ENCODE peak calls at places on chromosomes 5 and 9, in ten cellular contexts. One of them, this sample, is unnamed.

GRCh38 chr5:178730940-178731265 is 444 bp upstream of the ZNF354A start:
- DNase-seq in coronary artery: no peak
- DNase-seq in CD8-positive, alpha-beta T cell: no peak
- DNase-seq in tibial artery: no peak
- DNase-seq in H9: no peak
- DNase-seq in GM23338: no peak
- DNase-seq in SK-N-SH: no peak
- DNase-seq in fibroblast of lung: no peak
- DNase-seq in thyroid gland: no peak
- DNase-seq in spleen: no peak
- DNase-seq in this sample: no peak

GRCh38 chr5:89777758-89778157 is 631.8 kb downstream of the CETN3 start:
- DNase-seq in coronary artery: no peak
- DNase-seq in CD8-positive, alpha-beta T cell: no peak
- DNase-seq in H9: no peak
- DNase-seq in spleen: no peak
- DNase-seq in GM23338: no peak
- DNase-seq in fibroblast of lung: no peak
- DNase-seq in thyroid gland: no peak
- DNase-seq in tibial artery: no peak
- DNase-seq in SK-N-SH: no peak
- DNase-seq in this sample: no peak

GRCh38 chr5:136195971-136196577 is 3.1 kb upstream of the SMIM32 start:
- DNase-seq in fibroblast of lung: no peak
- DNase-seq in spleen: no peak
- DNase-seq in H9: no peak
- DNase-seq in coronary artery: no peak
- DNase-seq in CD8-positive, alpha-beta T cell: no peak
- DNase-seq in SK-N-SH: peak; percentile 4
- DNase-seq in thyroid gland: no peak
- DNase-seq in GM23338: no peak
- DNase-seq in tibial artery: no peak
- DNase-seq in this sample: no peak

GRCh38 chr5:69368458-69369368 is 607 bp downstream of the AK6 start:
- DNase-seq in spleen: no peak
- DNase-seq in tibial artery: no peak
- DNase-seq in H9: no peak
- DNase-seq in GM23338: peak; percentile 51
- DNase-seq in CD8-positive, alpha-beta T cell: peak; percentile 49
- DNase-seq in thyroid gland: no peak
- DNase-seq in SK-N-SH: peak; percentile 46
- DNase-seq in coronary artery: no peak
- DNase-seq in fibroblast of lung: peak; percentile 56
- DNase-seq in this sample: no peak

GRCh38 chr9:107172160-107172978 is 110.7 kb upstream of the RAD23B start:
- DNase-seq in SK-N-SH: peak; percentile 63
- DNase-seq in thyroid gland: peak; percentile 77
- DNase-seq in fibroblast of lung: peak; percentile 86
- DNase-seq in GM23338: peak; percentile 82
- DNase-seq in tibial artery: peak; percentile 68
- DNase-seq in coronary artery: no peak
- DNase-seq in CD8-positive, alpha-beta T cell: peak; percentile 44
- DNase-seq in H9: peak; percentile 70
- DNase-seq in spleen: peak; percentile 78
- DNase-seq in this sample: peak; percentile 8

GRCh38 chr9:96243798-96244197 is 58.2 kb downstream of the HSD17B3 start:
- DNase-seq in spleen: no peak
- DNase-seq in fibroblast of lung: no peak
- DNase-seq in GM23338: no peak
- DNase-seq in thyroid gland: peak; percentile 32
- DNase-seq in H9: no peak
- DNase-seq in SK-N-SH: no peak
- DNase-seq in tibial artery: no peak
- DNase-seq in coronary artery: no peak
- DNase-seq in CD8-positive, alpha-beta T cell: no peak
- DNase-seq in this sample: no peak

GRCh38 chr5:98065261-98065909 is 708.1 kb upstream of the RGMB start:
- DNase-seq in tibial artery: no peak
- DNase-seq in SK-N-SH: no peak
- DNase-seq in fibroblast of lung: no peak
- DNase-seq in GM23338: no peak
- DNase-seq in H9: no peak
- DNase-seq in spleen: no peak
- DNase-seq in coronary artery: no peak
- DNase-seq in CD8-positive, alpha-beta T cell: no peak
- DNase-seq in thyroid gland: no peak
- DNase-seq in this sample: no peak

GRCh38 chr5:149448831-149449714 is 70.0 kb upstream of the IL17B start:
- DNase-seq in thyroid gland: no peak
- DNase-seq in GM23338: peak; percentile 77
- DNase-seq in spleen: no peak
- DNase-seq in SK-N-SH: no peak
- DNase-seq in fibroblast of lung: peak; percentile 62
- DNase-seq in CD8-positive, alpha-beta T cell: no peak
- DNase-seq in H9: no peak
- DNase-seq in tibial artery: no peak
- DNase-seq in coronary artery: no peak
- DNase-seq in this sample: no peak

GRCh38 chr9:18473551-18474279 is at the start of gene ADAMTSL1:
- DNase-seq in SK-N-SH: peak; percentile 61
- DNase-seq in spleen: no peak
- DNase-seq in CD8-positive, alpha-beta T cell: no peak
- DNase-seq in coronary artery: no peak
- DNase-seq in H9: peak; percentile 94
- DNase-seq in thyroid gland: peak; percentile 59
- DNase-seq in fibroblast of lung: peak; percentile 68
- DNase-seq in tibial artery: no peak
- DNase-seq in GM23338: peak; percentile 88
- DNase-seq in this sample: no peak

GRCh38 chr5:83527191-83527590 is 55.6 kb downstream of the VCAN start:
- DNase-seq in fibroblast of lung: no peak
- DNase-seq in H9: no peak
- DNase-seq in thyroid gland: no peak
- DNase-seq in GM23338: no peak
- DNase-seq in coronary artery: no peak
- DNase-seq in CD8-positive, alpha-beta T cell: no peak
- DNase-seq in tibial artery: no peak
- DNase-seq in SK-N-SH: no peak
- DNase-seq in spleen: no peak
- DNase-seq in this sample: no peak

GRCh38 chr5:134242146-134242545 is 16.3 kb upstream of the PPP2CA start:
- DNase-seq in CD8-positive, alpha-beta T cell: no peak
- DNase-seq in spleen: no peak
- DNase-seq in coronary artery: no peak
- DNase-seq in fibroblast of lung: peak; percentile 97
- DNase-seq in H9: no peak
- DNase-seq in SK-N-SH: no peak
- DNase-seq in tibial artery: no peak
- DNase-seq in thyroid gland: no peak
- DNase-seq in GM23338: no peak
- DNase-seq in this sample: no peak

GRCh38 chr9:127776195-127776918 is 2.1 kb downstream of the SH2D3C start:
- DNase-seq in coronary artery: no peak
- DNase-seq in fibroblast of lung: no peak
- DNase-seq in spleen: peak; percentile 93
- DNase-seq in GM23338: peak; percentile 87
- DNase-seq in SK-N-SH: peak; percentile 69
- DNase-seq in H9: no peak
- DNase-seq in tibial artery: no peak
- DNase-seq in thyroid gland: no peak
- DNase-seq in CD8-positive, alpha-beta T cell: peak; percentile 87
- DNase-seq in this sample: no peak
- TF ChIP-seq CTCF in coronary artery: no peak
- TF ChIP-seq CTCF in fibroblast of lung: no peak
- TF ChIP-seq CTCF in spleen: peak; percentile 14
- TF ChIP-seq CTCF in GM23338: no peak
- TF ChIP-seq CTCF in SK-N-SH: no peak
- TF ChIP-seq CTCF in H9: no peak
- TF ChIP-seq CTCF in tibial artery: no peak
- TF ChIP-seq CTCF in thyroid gland: no peak
- TF ChIP-seq CTCF in CD8-positive, alpha-beta T cell: no peak
- TF ChIP-seq CTCF in this sample: no peak

GRCh38 chr5:157460921-157461792 is 1.1 kb downstream of the NIPAL4 start:
- DNase-seq in tibial artery: no peak
- DNase-seq in thyroid gland: no peak
- DNase-seq in SK-N-SH: no peak
- DNase-seq in H9: no peak
- DNase-seq in coronary artery: peak; percentile 62
- DNase-seq in fibroblast of lung: no peak
- DNase-seq in GM23338: no peak
- DNase-seq in spleen: no peak
- DNase-seq in CD8-positive, alpha-beta T cell: no peak
- DNase-seq in this sample: no peak

GRCh38 chr5:157457391-157457790 is 2.6 kb upstream of the NIPAL4 start:
- DNase-seq in GM23338: no peak
- DNase-seq in H9: peak; percentile 5
- DNase-seq in thyroid gland: no peak
- DNase-seq in tibial artery: no peak
- DNase-seq in SK-N-SH: no peak
- DNase-seq in spleen: no peak
- DNase-seq in coronary artery: peak; percentile 3
- DNase-seq in fibroblast of lung: no peak
- DNase-seq in CD8-positive, alpha-beta T cell: no peak
- DNase-seq in this sample: no peak

GRCh38 chr5:157463081-157463480 is 3.1 kb downstream of the NIPAL4 start:
- DNase-seq in SK-N-SH: no peak
- DNase-seq in CD8-positive, alpha-beta T cell: no peak
- DNase-seq in H9: no peak
- DNase-seq in fibroblast of lung: no peak
- DNase-seq in spleen: no peak
- DNase-seq in coronary artery: peak; percentile 57
- DNase-seq in thyroid gland: no peak
- DNase-seq in tibial artery: no peak
- DNase-seq in GM23338: no peak
- DNase-seq in this sample: no peak

GRCh38 chr5:157458835-157459234 is 1.2 kb upstream of the NIPAL4 start:
- DNase-seq in spleen: no peak
- DNase-seq in thyroid gland: no peak
- DNase-seq in coronary artery: peak; percentile 49
- DNase-seq in SK-N-SH: no peak
- DNase-seq in CD8-positive, alpha-beta T cell: no peak
- DNase-seq in tibial artery: no peak
- DNase-seq in fibroblast of lung: no peak
- DNase-seq in H9: no peak
- DNase-seq in GM23338: peak; percentile 27
- DNase-seq in this sample: no peak

GRCh38 chr5:157459715-157460599 is at the start of gene NIPAL4:
- DNase-seq in SK-N-SH: peak; percentile 77
- DNase-seq in H9: peak; percentile 50
- DNase-seq in GM23338: peak; percentile 68
- DNase-seq in tibial artery: no peak
- DNase-seq in fibroblast of lung: no peak
- DNase-seq in CD8-positive, alpha-beta T cell: no peak
- DNase-seq in thyroid gland: peak; percentile 25
- DNase-seq in spleen: peak; percentile 86
- DNase-seq in coronary artery: peak; percentile 73
- DNase-seq in this sample: no peak
- H3K27ac ChIP-seq in SK-N-SH: no peak within 1 kb of the TSS
- H3K27ac ChIP-seq in H9: no peak within 1 kb of the TSS
- H3K27ac ChIP-seq in GM23338: no peak within 1 kb of the TSS
- H3K27ac ChIP-seq in tibial artery: peak within 1 kb of the TSS; percentile 34
- H3K27ac ChIP-seq in fibroblast of lung: no peak within 1 kb of the TSS
- H3K27ac ChIP-seq in CD8-positive, alpha-beta T cell: no peak within 1 kb of the TSS
- H3K27ac ChIP-seq in thyroid gland: no peak within 1 kb of the TSS
- H3K27ac ChIP-seq in spleen: no peak within 1 kb of the TSS
- H3K27ac ChIP-seq in coronary artery: no peak within 1 kb of the TSS
- H3K27ac ChIP-seq in this sample: no peak within 1 kb of the TSS

DNA sequence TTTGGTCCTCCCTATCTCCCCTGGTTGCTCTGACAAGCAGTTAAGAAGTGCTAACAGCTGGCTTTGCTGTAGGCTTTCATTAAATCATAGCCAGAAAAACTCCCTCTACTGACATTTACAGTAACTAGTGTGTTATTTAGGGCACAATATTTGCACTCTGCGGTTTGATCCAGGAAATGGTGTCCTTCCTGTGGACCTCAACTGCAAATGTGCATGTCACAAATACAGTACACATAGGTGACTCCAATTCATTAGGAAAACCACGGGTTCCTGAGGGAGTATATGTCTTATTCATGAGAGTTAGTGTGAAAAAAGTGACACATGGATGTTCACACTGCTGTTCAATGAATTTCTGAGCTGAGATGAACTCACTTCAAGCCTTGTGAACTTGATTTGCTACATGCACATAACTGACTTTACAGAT is 281.6 kb downstream of the EFNA5 start:
- DNase-seq in H9: no peak
- DNase-seq in thyroid gland: no peak
- DNase-seq in spleen: no peak
- DNase-seq in SK-N-SH: no peak
- DNase-seq in coronary artery: no peak
- DNase-seq in fibroblast of lung: peak; percentile 57
- DNase-seq in GM23338: no peak
- DNase-seq in tibial artery: no peak
- DNase-seq in CD8-positive, alpha-beta T cell: no peak
- DNase-seq in this sample: no peak
- TF ChIP-seq CTCF in H9: no peak
- TF ChIP-seq CTCF in thyroid gland: no peak
- TF ChIP-seq CTCF in spleen: no peak
- TF ChIP-seq CTCF in SK-N-SH: peak; percentile 28
- TF ChIP-seq CTCF in coronary artery: no peak
- TF ChIP-seq CTCF in fibroblast of lung: peak; percentile 12
- TF ChIP-seq CTCF in GM23338: no peak
- TF ChIP-seq CTCF in tibial artery: no peak
- TF ChIP-seq CTCF in CD8-positive, alpha-beta T cell: no peak
- TF ChIP-seq CTCF in this sample: no peak

GRCh38 chr5:16628376-16628775 is 11.6 kb upstream of the RETREG1 start:
- DNase-seq in coronary artery: no peak
- DNase-seq in SK-N-SH: peak; percentile 32
- DNase-seq in fibroblast of lung: no peak
- DNase-seq in spleen: no peak
- DNase-seq in thyroid gland: no peak
- DNase-seq in tibial artery: no peak
- DNase-seq in CD8-positive, alpha-beta T cell: no peak
- DNase-seq in GM23338: no peak
- DNase-seq in H9: no peak
- DNase-seq in this sample: no peak

GRCh38 chr5:16625116-16625515 is 8.3 kb upstream of the RETREG1 start:
- DNase-seq in spleen: no peak
- DNase-seq in thyroid gland: no peak
- DNase-seq in CD8-positive, alpha-beta T cell: no peak
- DNase-seq in tibial artery: no peak
- DNase-seq in SK-N-SH: no peak
- DNase-seq in coronary artery: no peak
- DNase-seq in GM23338: no peak
- DNase-seq in H9: no peak
- DNase-seq in fibroblast of lung: no peak
- DNase-seq in this sample: no peak

GRCh38 chr5:16626696-16627264 is 10.0 kb upstream of the RETREG1 start:
- DNase-seq in H9: no peak
- DNase-seq in thyroid gland: no peak
- DNase-seq in GM23338: no peak
- DNase-seq in tibial artery: no peak
- DNase-seq in fibroblast of lung: no peak
- DNase-seq in spleen: no peak
- DNase-seq in coronary artery: no peak
- DNase-seq in CD8-positive, alpha-beta T cell: no peak
- DNase-seq in SK-N-SH: no peak
- DNase-seq in this sample: no peak
- H3K27ac ChIP-seq in H9: no peak overlapping the region
- H3K27ac ChIP-seq in thyroid gland: no peak overlapping the region
- H3K27ac ChIP-seq in GM23338: no peak overlapping the region
- H3K27ac ChIP-seq in tibial artery: no peak overlapping the region
- H3K27ac ChIP-seq in fibroblast of lung: no peak overlapping the region
- H3K27ac ChIP-seq in spleen: peak overlapping the region; percentile 13
- H3K27ac ChIP-seq in coronary artery: no peak overlapping the region
- H3K27ac ChIP-seq in CD8-positive, alpha-beta T cell: no peak overlapping the region
- H3K27ac ChIP-seq in SK-N-SH: no peak overlapping the region
- H3K27ac ChIP-seq in this sample: no peak overlapping the region

This sample was measured in thoracic aorta.